ENCODE peak calls at places on chromosomes 1 and 21, in ten cellular contexts. One of them, this sample, is unnamed.
A peak's percentile ranks its signal among the peaks of the same experiment; 100 is the strongest.

GRCh38 chr1:41072051-41072450 is 50.5 kb upstream of the SLFNL1 start:
- DNase-seq in GM18507: no peak
- DNase-seq in endothelial cell: no peak
- DNase-seq in stimulated activated CD8-positive, alpha-beta memory T cell treated with anti-CD3 and anti-CD28 coated beads, Interleukin-12 subunit alpha, Interleukin-12 subunit beta, amount 100 ng/mL, for 1 hour: no peak
- DNase-seq in A673: no peak
- DNase-seq in Daoy: peak; percentile 8
- DNase-seq in stimulated activated CD4-positive, alpha-beta T cell treated with anti-CD3 and anti-CD28 coated beads, Interleukin-2, amount 100 ng/mL, for 48 hours: no peak
- DNase-seq in NCI-H1092: no peak
- DNase-seq in prostate gland: no peak
- DNase-seq in foreskin fibroblast: peak; percentile 48
- DNase-seq in this sample: peak; percentile 65

GRCh38 chr1:206606867-206607266 is 5.4 kb downstream of the EIF2D start:
- DNase-seq in foreskin fibroblast: peak; percentile 53
- DNase-seq in NCI-H1092: peak; percentile 9
- DNase-seq in stimulated activated CD4-positive, alpha-beta T cell treated with anti-CD3 and anti-CD28 coated beads, Interleukin-2, amount 100 ng/mL, for 48 hours: no peak
- DNase-seq in GM18507: no peak
- DNase-seq in stimulated activated CD8-positive, alpha-beta memory T cell treated with anti-CD3 and anti-CD28 coated beads, Interleukin-12 subunit alpha, Interleukin-12 subunit beta, amount 100 ng/mL, for 1 hour: no peak
- DNase-seq in A673: peak; percentile 52
- DNase-seq in Daoy: no peak
- DNase-seq in prostate gland: no peak
- DNase-seq in endothelial cell: no peak
- DNase-seq in this sample: peak; percentile 65

GRCh38 chr1:245704765-245705164 is 550.0 kb downstream of the KIF26B start:
- DNase-seq in A673: no peak
- DNase-seq in GM18507: no peak
- DNase-seq in stimulated activated CD4-positive, alpha-beta T cell treated with anti-CD3 and anti-CD28 coated beads, Interleukin-2, amount 100 ng/mL, for 48 hours: no peak
- DNase-seq in prostate gland: no peak
- DNase-seq in Daoy: peak; percentile 81
- DNase-seq in stimulated activated CD8-positive, alpha-beta memory T cell treated with anti-CD3 and anti-CD28 coated beads, Interleukin-12 subunit alpha, Interleukin-12 subunit beta, amount 100 ng/mL, for 1 hour: no peak
- DNase-seq in NCI-H1092: no peak
- DNase-seq in foreskin fibroblast: peak; percentile 67
- DNase-seq in endothelial cell: no peak
- DNase-seq in this sample: peak; percentile 40

GRCh38 chr1:232600430-232601258 is 29.3 kb downstream of the SIPA1L2 start:
- DNase-seq in stimulated activated CD8-positive, alpha-beta memory T cell treated with anti-CD3 and anti-CD28 coated beads, Interleukin-12 subunit alpha, Interleukin-12 subunit beta, amount 100 ng/mL, for 1 hour: no peak
- DNase-seq in Daoy: peak; percentile 74
- DNase-seq in NCI-H1092: no peak
- DNase-seq in GM18507: no peak
- DNase-seq in foreskin fibroblast: no peak
- DNase-seq in A673: no peak
- DNase-seq in endothelial cell: no peak
- DNase-seq in stimulated activated CD4-positive, alpha-beta T cell treated with anti-CD3 and anti-CD28 coated beads, Interleukin-2, amount 100 ng/mL, for 48 hours: no peak
- DNase-seq in prostate gland: no peak
- DNase-seq in this sample: no peak

GRCh38 chr1:63935148-63935547 is 161.3 kb downstream of the ROR1 start:
- DNase-seq in stimulated activated CD4-positive, alpha-beta T cell treated with anti-CD3 and anti-CD28 coated beads, Interleukin-2, amount 100 ng/mL, for 48 hours: no peak
- DNase-seq in Daoy: peak; percentile 34
- DNase-seq in A673: no peak
- DNase-seq in GM18507: no peak
- DNase-seq in foreskin fibroblast: peak; percentile 64
- DNase-seq in prostate gland: peak; percentile 11
- DNase-seq in stimulated activated CD8-positive, alpha-beta memory T cell treated with anti-CD3 and anti-CD28 coated beads, Interleukin-12 subunit alpha, Interleukin-12 subunit beta, amount 100 ng/mL, for 1 hour: no peak
- DNase-seq in NCI-H1092: no peak
- DNase-seq in endothelial cell: no peak
- DNase-seq in this sample: peak; percentile 20

GRCh38 chr1:190754769-190755168 is 277.1 kb upstream of the BRINP3 start:
- DNase-seq in Daoy: no peak
- DNase-seq in prostate gland: no peak
- DNase-seq in foreskin fibroblast: peak; percentile 72
- DNase-seq in NCI-H1092: no peak
- DNase-seq in endothelial cell: no peak
- DNase-seq in A673: peak; percentile 66
- DNase-seq in stimulated activated CD8-positive, alpha-beta memory T cell treated with anti-CD3 and anti-CD28 coated beads, Interleukin-12 subunit alpha, Interleukin-12 subunit beta, amount 100 ng/mL, for 1 hour: no peak
- DNase-seq in GM18507: no peak
- DNase-seq in stimulated activated CD4-positive, alpha-beta T cell treated with anti-CD3 and anti-CD28 coated beads, Interleukin-2, amount 100 ng/mL, for 48 hours: no peak
- DNase-seq in this sample: peak; percentile 6

GRCh38 chr1:91555074-91555730 is 54.6 kb downstream of the CDC7 start:
- DNase-seq in A673: peak; percentile 6
- DNase-seq in foreskin fibroblast: peak; percentile 46
- DNase-seq in endothelial cell: no peak
- DNase-seq in prostate gland: no peak
- DNase-seq in NCI-H1092: no peak
- DNase-seq in Daoy: peak; percentile 42
- DNase-seq in GM18507: no peak
- DNase-seq in stimulated activated CD8-positive, alpha-beta memory T cell treated with anti-CD3 and anti-CD28 coated beads, Interleukin-12 subunit alpha, Interleukin-12 subunit beta, amount 100 ng/mL, for 1 hour: no peak
- DNase-seq in stimulated activated CD4-positive, alpha-beta T cell treated with anti-CD3 and anti-CD28 coated beads, Interleukin-2, amount 100 ng/mL, for 48 hours: no peak
- DNase-seq in this sample: peak; percentile 41

GRCh38 chr1:116769561-116769977 is 15.3 kb downstream of the CD2 start:
- DNase-seq in GM18507: peak; percentile 36
- DNase-seq in A673: no peak
- DNase-seq in stimulated activated CD8-positive, alpha-beta memory T cell treated with anti-CD3 and anti-CD28 coated beads, Interleukin-12 subunit alpha, Interleukin-12 subunit beta, amount 100 ng/mL, for 1 hour: peak; percentile 54
- DNase-seq in prostate gland: no peak
- DNase-seq in stimulated activated CD4-positive, alpha-beta T cell treated with anti-CD3 and anti-CD28 coated beads, Interleukin-2, amount 100 ng/mL, for 48 hours: peak; percentile 58
- DNase-seq in Daoy: peak; percentile 74
- DNase-seq in NCI-H1092: no peak
- DNase-seq in foreskin fibroblast: peak; percentile 64
- DNase-seq in endothelial cell: no peak
- DNase-seq in this sample: peak; percentile 22

GRCh38 chr1:79259390-79260336 is 253.1 kb upstream of the ADGRL4 start:
- DNase-seq in Daoy: peak; percentile 10
- DNase-seq in stimulated activated CD8-positive, alpha-beta memory T cell treated with anti-CD3 and anti-CD28 coated beads, Interleukin-12 subunit alpha, Interleukin-12 subunit beta, amount 100 ng/mL, for 1 hour: no peak
- DNase-seq in stimulated activated CD4-positive, alpha-beta T cell treated with anti-CD3 and anti-CD28 coated beads, Interleukin-2, amount 100 ng/mL, for 48 hours: no peak
- DNase-seq in NCI-H1092: no peak
- DNase-seq in foreskin fibroblast: peak; percentile 81
- DNase-seq in prostate gland: no peak
- DNase-seq in A673: peak; percentile 68
- DNase-seq in GM18507: no peak
- DNase-seq in endothelial cell: no peak
- DNase-seq in this sample: peak; percentile 89

GRCh38 chr1:61244114-61244513 is 161.8 kb downstream of the NFIA start:
- DNase-seq in foreskin fibroblast: peak; percentile 39
- DNase-seq in A673: peak; percentile 54
- DNase-seq in NCI-H1092: peak; percentile 45
- DNase-seq in prostate gland: peak; percentile 19
- DNase-seq in GM18507: no peak
- DNase-seq in endothelial cell: no peak
- DNase-seq in stimulated activated CD4-positive, alpha-beta T cell treated with anti-CD3 and anti-CD28 coated beads, Interleukin-2, amount 100 ng/mL, for 48 hours: no peak
- DNase-seq in stimulated activated CD8-positive, alpha-beta memory T cell treated with anti-CD3 and anti-CD28 coated beads, Interleukin-12 subunit alpha, Interleukin-12 subunit beta, amount 100 ng/mL, for 1 hour: no peak
- DNase-seq in Daoy: peak; percentile 81
- DNase-seq in this sample: peak; percentile 42

GRCh38 chr1:181423301-181423918 is 59.9 kb upstream of the CACNA1E start:
- DNase-seq in prostate gland: no peak
- DNase-seq in endothelial cell: peak; percentile 64
- DNase-seq in NCI-H1092: peak; percentile 78
- DNase-seq in Daoy: peak; percentile 51
- DNase-seq in foreskin fibroblast: peak; percentile 67
- DNase-seq in A673: peak; percentile 33
- DNase-seq in stimulated activated CD8-positive, alpha-beta memory T cell treated with anti-CD3 and anti-CD28 coated beads, Interleukin-12 subunit alpha, Interleukin-12 subunit beta, amount 100 ng/mL, for 1 hour: peak; percentile 8
- DNase-seq in GM18507: no peak
- DNase-seq in stimulated activated CD4-positive, alpha-beta T cell treated with anti-CD3 and anti-CD28 coated beads, Interleukin-2, amount 100 ng/mL, for 48 hours: peak; percentile 18
- DNase-seq in this sample: peak; percentile 26

GRCh38 chr1:183711691-183712401 is 58.7 kb upstream of the APOBEC4 start:
- DNase-seq in Daoy: peak; percentile 50
- DNase-seq in stimulated activated CD4-positive, alpha-beta T cell treated with anti-CD3 and anti-CD28 coated beads, Interleukin-2, amount 100 ng/mL, for 48 hours: no peak
- DNase-seq in NCI-H1092: no peak
- DNase-seq in stimulated activated CD8-positive, alpha-beta memory T cell treated with anti-CD3 and anti-CD28 coated beads, Interleukin-12 subunit alpha, Interleukin-12 subunit beta, amount 100 ng/mL, for 1 hour: no peak
- DNase-seq in prostate gland: no peak
- DNase-seq in endothelial cell: no peak
- DNase-seq in A673: peak; percentile 72
- DNase-seq in GM18507: no peak
- DNase-seq in foreskin fibroblast: peak; percentile 84
- DNase-seq in this sample: peak; percentile 33

GRCh38 chr1:112144738-112145426 is 155.4 kb upstream of the KCND3 start:
- DNase-seq in stimulated activated CD4-positive, alpha-beta T cell treated with anti-CD3 and anti-CD28 coated beads, Interleukin-2, amount 100 ng/mL, for 48 hours: no peak
- DNase-seq in NCI-H1092: no peak
- DNase-seq in stimulated activated CD8-positive, alpha-beta memory T cell treated with anti-CD3 and anti-CD28 coated beads, Interleukin-12 subunit alpha, Interleukin-12 subunit beta, amount 100 ng/mL, for 1 hour: no peak
- DNase-seq in Daoy: no peak
- DNase-seq in endothelial cell: no peak
- DNase-seq in prostate gland: no peak
- DNase-seq in A673: no peak
- DNase-seq in foreskin fibroblast: no peak
- DNase-seq in GM18507: no peak
- DNase-seq in this sample: no peak

GRCh38 chr1:162009501-162010174 is 14.0 kb downstream of the OLFML2B start:
- DNase-seq in endothelial cell: no peak
- DNase-seq in stimulated activated CD4-positive, alpha-beta T cell treated with anti-CD3 and anti-CD28 coated beads, Interleukin-2, amount 100 ng/mL, for 48 hours: no peak
- DNase-seq in A673: no peak
- DNase-seq in stimulated activated CD8-positive, alpha-beta memory T cell treated with anti-CD3 and anti-CD28 coated beads, Interleukin-12 subunit alpha, Interleukin-12 subunit beta, amount 100 ng/mL, for 1 hour: no peak
- DNase-seq in NCI-H1092: no peak
- DNase-seq in foreskin fibroblast: no peak
- DNase-seq in GM18507: no peak
- DNase-seq in prostate gland: peak; percentile 27
- DNase-seq in Daoy: no peak
- DNase-seq in this sample: no peak

GRCh38 chr21:26945916-26946315 is 21.0 kb downstream of the ADAMTS5 start:
- DNase-seq in endothelial cell: no peak
- DNase-seq in stimulated activated CD4-positive, alpha-beta T cell treated with anti-CD3 and anti-CD28 coated beads, Interleukin-2, amount 100 ng/mL, for 48 hours: no peak
- DNase-seq in Daoy: no peak
- DNase-seq in NCI-H1092: no peak
- DNase-seq in A673: no peak
- DNase-seq in GM18507: no peak
- DNase-seq in prostate gland: no peak
- DNase-seq in foreskin fibroblast: peak; percentile 45
- DNase-seq in stimulated activated CD8-positive, alpha-beta memory T cell treated with anti-CD3 and anti-CD28 coated beads, Interleukin-12 subunit alpha, Interleukin-12 subunit beta, amount 100 ng/mL, for 1 hour: no peak
- DNase-seq in this sample: no peak

GRCh38 chr1:99548924-99549605 is 96.8 kb upstream of the PALMD start:
- DNase-seq in stimulated activated CD8-positive, alpha-beta memory T cell treated with anti-CD3 and anti-CD28 coated beads, Interleukin-12 subunit alpha, Interleukin-12 subunit beta, amount 100 ng/mL, for 1 hour: no peak
- DNase-seq in stimulated activated CD4-positive, alpha-beta T cell treated with anti-CD3 and anti-CD28 coated beads, Interleukin-2, amount 100 ng/mL, for 48 hours: no peak
- DNase-seq in prostate gland: peak; percentile 15
- DNase-seq in foreskin fibroblast: no peak
- DNase-seq in A673: peak; percentile 23
- DNase-seq in GM18507: no peak
- DNase-seq in NCI-H1092: no peak
- DNase-seq in endothelial cell: no peak
- DNase-seq in Daoy: peak; percentile 15
- DNase-seq in this sample: no peak

GRCh38 chr1:34906756-34907155 is 22.7 kb downstream of the DLGAP3 start:
- DNase-seq in endothelial cell: no peak
- DNase-seq in prostate gland: no peak
- DNase-seq in GM18507: no peak
- DNase-seq in A673: no peak
- DNase-seq in Daoy: no peak
- DNase-seq in NCI-H1092: no peak
- DNase-seq in foreskin fibroblast: no peak
- DNase-seq in stimulated activated CD8-positive, alpha-beta memory T cell treated with anti-CD3 and anti-CD28 coated beads, Interleukin-12 subunit alpha, Interleukin-12 subunit beta, amount 100 ng/mL, for 1 hour: no peak
- DNase-seq in stimulated activated CD4-positive, alpha-beta T cell treated with anti-CD3 and anti-CD28 coated beads, Interleukin-2, amount 100 ng/mL, for 48 hours: no peak
- DNase-seq in this sample: no peak

GRCh38 chr1:89616844-89617627 is 15.9 kb upstream of the LRRC8C start:
- DNase-seq in Daoy: no peak
- DNase-seq in endothelial cell: no peak
- DNase-seq in GM18507: no peak
- DNase-seq in stimulated activated CD4-positive, alpha-beta T cell treated with anti-CD3 and anti-CD28 coated beads, Interleukin-2, amount 100 ng/mL, for 48 hours: no peak
- DNase-seq in A673: no peak
- DNase-seq in stimulated activated CD8-positive, alpha-beta memory T cell treated with anti-CD3 and anti-CD28 coated beads, Interleukin-12 subunit alpha, Interleukin-12 subunit beta, amount 100 ng/mL, for 1 hour: no peak
- DNase-seq in foreskin fibroblast: no peak
- DNase-seq in NCI-H1092: no peak
- DNase-seq in prostate gland: no peak
- DNase-seq in this sample: no peak

GRCh38 chr1:41679531-41679930 is 195.0 kb upstream of the EDN2 start:
- DNase-seq in stimulated activated CD8-positive, alpha-beta memory T cell treated with anti-CD3 and anti-CD28 coated beads, Interleukin-12 subunit alpha, Interleukin-12 subunit beta, amount 100 ng/mL, for 1 hour: no peak
- DNase-seq in NCI-H1092: no peak
- DNase-seq in Daoy: no peak
- DNase-seq in foreskin fibroblast: no peak
- DNase-seq in stimulated activated CD4-positive, alpha-beta T cell treated with anti-CD3 and anti-CD28 coated beads, Interleukin-2, amount 100 ng/mL, for 48 hours: no peak
- DNase-seq in endothelial cell: no peak
- DNase-seq in GM18507: no peak
- DNase-seq in A673: no peak
- DNase-seq in prostate gland: no peak
- DNase-seq in this sample: no peak

GRCh38 chr1:47190807-47191206 is 971 bp upstream of the PDZK1IP1 start:
- DNase-seq in stimulated activated CD4-positive, alpha-beta T cell treated with anti-CD3 and anti-CD28 coated beads, Interleukin-2, amount 100 ng/mL, for 48 hours: no peak
- DNase-seq in prostate gland: no peak
- DNase-seq in A673: no peak
- DNase-seq in endothelial cell: peak; percentile 1
- DNase-seq in NCI-H1092: no peak
- DNase-seq in foreskin fibroblast: no peak
- DNase-seq in Daoy: no peak
- DNase-seq in stimulated activated CD8-positive, alpha-beta memory T cell treated with anti-CD3 and anti-CD28 coated beads, Interleukin-12 subunit alpha, Interleukin-12 subunit beta, amount 100 ng/mL, for 1 hour: no peak
- DNase-seq in GM18507: no peak
- DNase-seq in this sample: no peak

GRCh38 chr1:85607913-85608250 is 27.3 kb downstream of the CCN1 start:
- DNase-seq in NCI-H1092: no peak
- DNase-seq in stimulated activated CD8-positive, alpha-beta memory T cell treated with anti-CD3 and anti-CD28 coated beads, Interleukin-12 subunit alpha, Interleukin-12 subunit beta, amount 100 ng/mL, for 1 hour: no peak
- DNase-seq in GM18507: no peak
- DNase-seq in endothelial cell: no peak
- DNase-seq in stimulated activated CD4-positive, alpha-beta T cell treated with anti-CD3 and anti-CD28 coated beads, Interleukin-2, amount 100 ng/mL, for 48 hours: no peak
- DNase-seq in A673: no peak
- DNase-seq in foreskin fibroblast: peak; percentile 11
- DNase-seq in Daoy: peak; percentile 46
- DNase-seq in prostate gland: no peak
- DNase-seq in this sample: no peak

GRCh38 chr1:92958203-92958970 is 2.9 kb downstream of the DIPK1A start:
- DNase-seq in stimulated activated CD8-positive, alpha-beta memory T cell treated with anti-CD3 and anti-CD28 coated beads, Interleukin-12 subunit alpha, Interleukin-12 subunit beta, amount 100 ng/mL, for 1 hour: no peak
- DNase-seq in prostate gland: no peak
- DNase-seq in endothelial cell: no peak
- DNase-seq in A673: no peak
- DNase-seq in GM18507: no peak
- DNase-seq in foreskin fibroblast: no peak
- DNase-seq in Daoy: no peak
- DNase-seq in stimulated activated CD4-positive, alpha-beta T cell treated with anti-CD3 and anti-CD28 coated beads, Interleukin-2, amount 100 ng/mL, for 48 hours: no peak
- DNase-seq in NCI-H1092: no peak
- DNase-seq in this sample: no peak

GRCh38 chr1:94734963-94735899 is 84.9 kb upstream of the SLC44A3 start:
- DNase-seq in A673: peak; percentile 97
- DNase-seq in stimulated activated CD8-positive, alpha-beta memory T cell treated with anti-CD3 and anti-CD28 coated beads, Interleukin-12 subunit alpha, Interleukin-12 subunit beta, amount 100 ng/mL, for 1 hour: no peak
- DNase-seq in stimulated activated CD4-positive, alpha-beta T cell treated with anti-CD3 and anti-CD28 coated beads, Interleukin-2, amount 100 ng/mL, for 48 hours: no peak
- DNase-seq in NCI-H1092: no peak
- DNase-seq in GM18507: no peak
- DNase-seq in prostate gland: peak; percentile 54
- DNase-seq in foreskin fibroblast: peak; percentile 25
- DNase-seq in endothelial cell: no peak
- DNase-seq in Daoy: peak; percentile 99
- DNase-seq in this sample: no peak

GRCh38 chr1:240524356-240525071 is 87.4 kb downstream of the GREM2 start:
- DNase-seq in NCI-H1092: no peak
- DNase-seq in GM18507: no peak
- DNase-seq in Daoy: no peak
- DNase-seq in endothelial cell: no peak
- DNase-seq in prostate gland: no peak
- DNase-seq in foreskin fibroblast: no peak
- DNase-seq in A673: no peak
- DNase-seq in stimulated activated CD4-positive, alpha-beta T cell treated with anti-CD3 and anti-CD28 coated beads, Interleukin-2, amount 100 ng/mL, for 48 hours: no peak
- DNase-seq in stimulated activated CD8-positive, alpha-beta memory T cell treated with anti-CD3 and anti-CD28 coated beads, Interleukin-12 subunit alpha, Interleukin-12 subunit beta, amount 100 ng/mL, for 1 hour: no peak
- DNase-seq in this sample: no peak

GRCh38 chr1:154304664-154305337 is 16.1 kb upstream of the AQP10 start:
- DNase-seq in A673: no peak
- DNase-seq in NCI-H1092: no peak
- DNase-seq in foreskin fibroblast: no peak
- DNase-seq in GM18507: no peak
- DNase-seq in stimulated activated CD4-positive, alpha-beta T cell treated with anti-CD3 and anti-CD28 coated beads, Interleukin-2, amount 100 ng/mL, for 48 hours: no peak
- DNase-seq in Daoy: peak; percentile 48
- DNase-seq in endothelial cell: no peak
- DNase-seq in prostate gland: no peak
- DNase-seq in stimulated activated CD8-positive, alpha-beta memory T cell treated with anti-CD3 and anti-CD28 coated beads, Interleukin-12 subunit alpha, Interleukin-12 subunit beta, amount 100 ng/mL, for 1 hour: no peak
- DNase-seq in this sample: no peak

GRCh38 chr21:26280715-26281310 is 110.2 kb upstream of the APP start:
- DNase-seq in foreskin fibroblast: peak; percentile 51
- DNase-seq in A673: peak; percentile 67
- DNase-seq in GM18507: no peak
- DNase-seq in stimulated activated CD8-positive, alpha-beta memory T cell treated with anti-CD3 and anti-CD28 coated beads, Interleukin-12 subunit alpha, Interleukin-12 subunit beta, amount 100 ng/mL, for 1 hour: no peak
- DNase-seq in NCI-H1092: peak; percentile 12
- DNase-seq in stimulated activated CD4-positive, alpha-beta T cell treated with anti-CD3 and anti-CD28 coated beads, Interleukin-2, amount 100 ng/mL, for 48 hours: no peak
- DNase-seq in Daoy: no peak
- DNase-seq in endothelial cell: no peak
- DNase-seq in prostate gland: no peak
- DNase-seq in this sample: no peak

GRCh38 chr1:180530501-180530900 is 28.1 kb upstream of the ACBD6 start:
- DNase-seq in NCI-H1092: no peak
- DNase-seq in prostate gland: no peak
- DNase-seq in foreskin fibroblast: peak; percentile 22
- DNase-seq in A673: peak; percentile 21
- DNase-seq in Daoy: peak; percentile 85
- DNase-seq in GM18507: no peak
- DNase-seq in stimulated activated CD8-positive, alpha-beta memory T cell treated with anti-CD3 and anti-CD28 coated beads, Interleukin-12 subunit alpha, Interleukin-12 subunit beta, amount 100 ng/mL, for 1 hour: no peak
- DNase-seq in stimulated activated CD4-positive, alpha-beta T cell treated with anti-CD3 and anti-CD28 coated beads, Interleukin-2, amount 100 ng/mL, for 48 hours: no peak
- DNase-seq in endothelial cell: peak; percentile 41
- DNase-seq in this sample: peak; percentile 38

GRCh38 chr1:224828691-224829090 is 100.8 kb upstream of the DNAH14 start:
- DNase-seq in prostate gland: no peak
- DNase-seq in Daoy: no peak
- DNase-seq in endothelial cell: no peak
- DNase-seq in GM18507: no peak
- DNase-seq in stimulated activated CD8-positive, alpha-beta memory T cell treated with anti-CD3 and anti-CD28 coated beads, Interleukin-12 subunit alpha, Interleukin-12 subunit beta, amount 100 ng/mL, for 1 hour: no peak
- DNase-seq in foreskin fibroblast: peak; percentile 81
- DNase-seq in A673: no peak
- DNase-seq in stimulated activated CD4-positive, alpha-beta T cell treated with anti-CD3 and anti-CD28 coated beads, Interleukin-2, amount 100 ng/mL, for 48 hours: no peak
- DNase-seq in NCI-H1092: no peak
- DNase-seq in this sample: peak; percentile 33

This sample was measured in HCEC 1CT.